ENCODE peak calls at places on chromosomes 2 and 18, in seven cellular contexts. W is K562, S is SK-N-SH, K is HCT116, J is Panc1, M is A549, N is GM23338. T is an unnamed sample.

GRCh38 chr2:181813963-181814565 is 77.5 kb upstream of the ITPRID2 start:
- DNase-seq in W (no peak), S (no peak), K (no peak), J (no peak), M (no peak), N (no peak), T (peak)

GRCh38 chr2:230413465-230413864 is 2.5 kb upstream of the SP100 start:
- DNase-seq in W (no peak), S (no peak), K (no peak), J (no peak), M (no peak), N (no peak), T (no peak)

GRCh38 chr2:223076573-223076972 is 24.6 kb downstream of the KCNE4 start:
- DNase-seq in W (no peak), S (no peak), K (no peak), J (no peak), M (no peak), N (no peak), T (no peak)

GRCh38 chr2:177692828-177693269 is 300.3 kb downstream of the AGPS start:
- DNase-seq in W (no peak), S (no peak), K (no peak), J (no peak), M (peak), N (peak), T (no peak)

GRCh38 chr2:39991298-39991697 is 212.2 kb upstream of the THUMPD2 start:
- DNase-seq in W (no peak), S (no peak), K (no peak), J (no peak), M (no peak), N (peak), T (no peak)

GRCh38 chr2:221104391-221104811 is 467.7 kb downstream of the EPHA4 start:
- DNase-seq in W (no peak), S (no peak), K (no peak), J (no peak), M (no peak), N (peak), T (no peak)

GRCh38 chr18:21134895-21135294 is 23.3 kb upstream of the ROCK1 start:
- DNase-seq in W (no peak), S (peak), K (no peak), J (no peak), M (no peak), N (no peak), T (peak)

GRCh38 chr2:119809329-119810038 is 49.8 kb downstream of the PTPN4 start:
- DNase-seq in W (no peak), S (no peak), K (no peak), J (no peak), M (no peak), N (no peak), T (no peak)

GRCh38 chr2:218870984-218871344 is 9.7 kb upstream of the WNT10A start:
- DNase-seq in W (no peak), S (no peak), K (no peak), J (no peak), M (no peak), N (no peak), T (peak)

GRCh38 chr2:42021490-42021889 is 26.3 kb upstream of the PKDCC start:
- DNase-seq in W (no peak), S (peak), K (no peak), J (no peak), M (no peak), N (no peak), T (no peak)

GRCh38 chr2:218618102-218618860 is 10.6 kb downstream of the PLCD4 start:
- DNase-seq in W (no peak), S (peak), K (peak), J (no peak), M (no peak), N (peak), T (no peak)

GRCh38 chr2:219643788-219644398 is 16.5 kb downstream of the SLC4A3 start:
- DNase-seq in W (peak), S (no peak), K (no peak), J (no peak), M (no peak), N (peak), T (no peak)

GRCh38 chr2:85545780-85546240 is 6.8 kb downstream of the MAT2A start:
- DNase-seq in W (no peak), S (no peak), K (peak), J (no peak), M (no peak), N (no peak), T (no peak)

GRCh38 chr18:58699551-58699950 is 28.3 kb downstream of the MALT1 start:
- DNase-seq in W (peak), S (no peak), K (no peak), J (no peak), M (no peak), N (no peak), T (no peak)

GRCh38 chr2:71697106-71698010 is 244.0 kb downstream of the DYSF start:
- DNase-seq in W (no peak), S (no peak), K (no peak), J (no peak), M (no peak), N (no peak), T (no peak)

GRCh38 chr2:101230541-101230993 is 22.1 kb upstream of the CNOT11 start:
- DNase-seq in W (no peak), S (no peak), K (no peak), J (no peak), M (no peak), N (no peak), T (no peak)

GRCh38 chr2:120118471-120118870 is 104.7 kb downstream of the TMEM185B start:
- DNase-seq in W (no peak), S (no peak), K (no peak), J (no peak), M (no peak), N (no peak), T (no peak)

GRCh38 chr2:192969055-192969454 is 774.3 kb upstream of the TMEFF2 start:
- DNase-seq in W (no peak), S (no peak), K (no peak), J (no peak), M (no peak), N (no peak), T (no peak)

GRCh38 chr2:17518212-17519154 is at the start of gene RAD51AP2:
- DNase-seq in W (peak), S (peak), K (peak), J (no peak), M (peak), N (peak), T (no peak)

GRCh38 chr18:57258131-57258777 is 94.1 kb upstream of the ST8SIA3 start:
- DNase-seq in W (no peak), S (no peak), K (no peak), J (no peak), M (no peak), N (no peak), T (no peak)

GRCh38 chr2:157792345-157793052 is 83.6 kb downstream of the ACVR1 start:
- DNase-seq in W (peak), S (no peak), K (no peak), J (no peak), M (no peak), N (no peak), T (no peak)

GRCh38 chr2:215828528-215829184 is 184.7 kb downstream of the MREG start:
- DNase-seq in W (peak), S (peak), K (peak), J (peak), M (peak), N (peak), T (peak)

GRCh38 chr2:29245742-29246387 is 130.7 kb downstream of the CLIP4 start:
- DNase-seq in W (no peak), S (peak), K (no peak), J (no peak), M (peak), N (no peak), T (no peak)

GRCh38 chr2:12177052-12177994 is 430.9 kb downstream of the LPIN1 start:
- DNase-seq in W (peak), S (peak), K (no peak), J (peak), M (peak), N (no peak), T (no peak)

GRCh38 chr2:44053456-44053855 is 57.7 kb upstream of the LRPPRC start:
- DNase-seq in W (no peak), S (no peak), K (no peak), J (no peak), M (no peak), N (no peak), T (no peak)

GRCh38 chr18:6929370-6930102 is 188.1 kb downstream of the LAMA1 start:
- DNase-seq in W (peak), S (no peak), K (no peak), J (no peak), M (no peak), N (peak), T (no peak)

GRCh38 chr2:126858991-126859390 is 39.7 kb upstream of the TEX51 start:
- DNase-seq in W (no peak), S (no peak), K (no peak), J (no peak), M (no peak), N (no peak), T (no peak)

GRCh38 chr18:39845086-39845485 is 2109.9 kb upstream of the PIK3C3 start:
- DNase-seq in W (no peak), S (no peak), K (no peak), J (no peak), M (no peak), N (no peak), T (no peak)

GRCh38 chr18:76496200-76496890 is 1.3 kb upstream of the ZNF516 start:
- DNase-seq in W (peak), S (peak), K (no peak), J (no peak), M (no peak), N (peak), T (peak)

GRCh38 chr2:232417489-232417888 is 10.8 kb downstream of the ALPG start:
- DNase-seq in W (no peak), S (no peak), K (no peak), J (no peak), M (no peak), N (no peak), T (no peak)

GRCh38 chr2:156695595-156695994 is 259.4 kb downstream of the GPD2 start:
- DNase-seq in W (no peak), S (no peak), K (no peak), J (no peak), M (no peak), N (peak), T (no peak)

GRCh38 chr2:65579506-65580235 is 147.3 kb upstream of the SPRED2 start:
- DNase-seq in W (no peak), S (no peak), K (no peak), J (no peak), M (no peak), N (peak), T (no peak)

GRCh38 chr2:112679484-112679883 is 33.7 kb downstream of the SLC20A1 start:
- DNase-seq in W (no peak), S (no peak), K (no peak), J (no peak), M (no peak), N (no peak), T (no peak)

GRCh38 chr2:24207359-24207758 is 32.5 kb downstream of the FAM228A start:
- DNase-seq in W (no peak), S (no peak), K (no peak), J (no peak), M (no peak), N (no peak), T (no peak)
- TF ChIP-seq REST in W (no peak), S (no peak), K (no peak), J (no peak), M (no peak), N (no peak), T (no peak)

DNA sequence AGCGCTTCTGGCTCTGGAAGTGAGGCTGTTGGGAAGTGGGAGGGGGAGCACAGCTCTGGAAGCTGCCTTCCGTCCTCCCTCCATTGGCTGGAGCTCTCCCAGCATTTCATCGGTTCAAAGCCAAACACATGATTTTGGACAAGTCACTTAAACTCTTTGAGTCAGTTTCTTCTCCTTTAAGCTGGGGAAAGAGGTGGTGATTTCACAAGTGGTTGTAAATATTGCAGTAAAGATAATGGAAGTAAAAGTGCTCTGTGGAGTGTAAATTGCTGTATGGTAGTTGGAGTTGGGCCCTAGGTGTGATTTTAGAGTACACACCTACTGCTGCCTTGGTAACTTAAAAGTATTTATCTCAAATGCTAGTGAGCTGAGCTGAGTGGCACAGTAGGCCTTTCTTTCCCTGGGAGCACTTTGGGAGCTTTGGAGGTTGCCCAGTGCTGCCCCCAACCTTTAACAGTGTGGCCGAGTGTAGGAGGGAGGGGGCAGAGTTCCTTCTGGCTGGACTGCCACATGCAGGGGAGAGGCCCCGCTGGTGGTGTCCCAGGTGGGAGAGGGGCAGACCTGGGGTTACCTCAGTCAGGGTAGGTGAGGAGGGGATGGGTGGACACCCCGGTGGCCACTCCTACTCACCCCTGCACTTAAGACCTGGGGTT is 54.7 kb downstream of the ASAP2 start:
- DNase-seq in W (no peak), S (no peak), K (no peak), J (no peak), M (no peak), N (no peak), T (no peak)
- H3K27ac ChIP-seq in W (no peak), S (peak), K (no peak), J (peak), M (no peak), N (no peak), T (no peak)

GRCh38 chr2:102313025-102313424 is 1.7 kb downstream of the IL1RL1 start:
- DNase-seq in W (no peak), S (no peak), K (no peak), J (peak), M (no peak), N (no peak), T (no peak)
- TF ChIP-seq REST in W (no peak), S (no peak), K (no peak), J (no peak), M (no peak), N (no peak), T (no peak)

GRCh38 chr2:143162997-143163396 is 33.8 kb downstream of the ARHGAP15 start:
- DNase-seq in W (no peak), S (no peak), K (no peak), J (no peak), M (no peak), N (no peak), T (no peak)

GRCh38 chr2:143160732-143161707 is 31.8 kb downstream of the ARHGAP15 start:
- DNase-seq in W (no peak), S (no peak), K (no peak), J (no peak), M (no peak), N (no peak), T (no peak)

GRCh38 chr2:143161982-143162837 is 33.0 kb downstream of the ARHGAP15 start:
- DNase-seq in W (no peak), S (peak), K (peak), J (peak), M (no peak), N (peak), T (no peak)

GRCh38 chr2:143165291-143165690 is 36.1 kb downstream of the ARHGAP15 start:
- DNase-seq in W (no peak), S (no peak), K (no peak), J (no peak), M (no peak), N (no peak), T (no peak)

DNA sequence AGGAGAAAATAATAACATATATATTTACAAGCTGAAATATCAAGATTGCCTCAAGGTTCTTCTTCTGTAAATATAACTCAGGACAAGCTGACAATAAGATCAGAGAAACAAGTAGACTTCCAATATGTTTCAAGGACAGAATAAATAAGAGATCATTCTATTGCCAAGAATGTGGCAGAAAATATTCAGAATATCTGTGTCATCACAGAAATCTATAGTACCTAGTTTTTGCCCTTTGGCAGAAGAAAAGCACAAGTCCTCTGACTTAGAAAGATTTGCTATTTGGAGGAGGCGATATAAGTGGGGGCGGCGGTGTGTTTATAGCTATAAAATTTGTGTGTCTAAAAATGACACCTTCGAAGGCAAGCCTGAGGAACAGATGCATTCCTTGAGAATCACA is 34.3 kb downstream of the ARHGAP15 start:
- DNase-seq in W (no peak), S (no peak), K (no peak), J (no peak), M (no peak), N (no peak), T (no peak)
- H3K27ac ChIP-seq in W (no peak), S (no peak), K (no peak), J (no peak), M (no peak), N (no peak), T (no peak)

DNA sequence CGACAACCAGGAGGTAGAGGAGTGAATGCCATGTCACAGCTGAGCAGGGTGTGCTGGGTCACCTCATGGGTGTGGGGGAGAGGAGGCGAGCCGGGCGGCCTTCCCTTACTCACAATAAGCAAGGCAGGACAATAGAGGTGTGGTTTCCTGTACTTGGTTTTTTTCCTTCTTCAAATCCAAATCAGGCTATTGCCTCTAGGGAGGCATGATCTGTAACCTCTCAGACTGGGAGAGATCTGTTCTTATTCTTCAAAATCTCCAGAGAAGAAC is 75.7 kb downstream of the COLEC12 start:
- DNase-seq in W (no peak), S (no peak), K (no peak), J (no peak), M (no peak), N (no peak), T (no peak)
- TF ChIP-seq REST in W (no peak), S (no peak), K (no peak), J (no peak), M (no peak), N (no peak), T (no peak)

DNA sequence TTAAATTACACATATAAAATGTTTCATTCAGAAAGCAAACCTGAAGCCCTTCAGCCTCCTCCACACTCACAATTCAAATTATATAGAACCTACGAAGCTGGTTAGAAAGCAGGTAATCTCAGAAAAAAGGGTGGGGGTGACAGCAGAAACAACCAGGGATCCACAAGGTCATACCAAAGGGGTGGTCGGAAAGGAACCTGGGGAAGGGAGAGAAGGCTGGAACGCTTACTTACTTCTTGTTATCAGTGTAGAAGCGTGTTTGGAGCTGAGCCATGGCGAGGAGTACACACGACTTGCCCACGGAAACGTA is 315 bp downstream of the WDR12 start:
- DNase-seq in W (no peak), S (no peak), K (no peak), J (no peak), M (no peak), N (no peak), T (no peak)
- H3K27ac ChIP-seq in W (peak), S (peak), K (peak), J (peak), M (peak), N (peak), T (peak)

DNA sequence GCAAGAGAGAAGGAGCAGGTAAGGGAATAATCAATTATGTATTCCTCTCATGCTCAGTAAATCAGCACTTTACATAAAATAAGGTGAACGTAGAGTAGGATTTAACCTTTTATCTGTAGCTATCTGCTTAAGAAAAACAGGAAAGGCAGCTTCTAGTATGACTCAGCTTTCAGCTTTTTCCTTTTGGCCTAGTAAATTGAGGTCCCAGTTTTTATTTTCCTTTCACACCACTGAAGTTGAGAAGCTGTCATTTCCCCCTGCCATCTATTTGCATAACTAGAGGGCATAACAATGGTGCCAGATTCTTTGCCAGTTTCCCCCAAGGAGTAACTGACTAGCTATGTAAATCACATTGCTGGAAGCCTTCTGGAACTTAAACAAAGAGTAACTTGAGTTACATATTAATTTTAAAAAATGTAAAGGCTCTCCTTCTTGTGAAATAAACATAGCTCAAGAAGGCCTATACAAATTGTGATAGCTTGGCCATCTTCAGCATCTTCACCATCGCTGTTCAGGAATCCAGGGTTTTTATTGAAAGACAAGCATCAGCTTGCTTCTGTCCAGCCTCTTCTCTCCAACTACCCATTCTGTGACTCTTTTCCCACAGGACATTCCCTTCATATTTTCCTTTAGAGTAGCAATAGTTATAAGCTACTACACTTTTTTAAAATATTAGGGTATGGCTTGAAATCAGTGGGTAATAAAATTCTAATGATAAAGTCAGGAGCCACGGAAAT is 97.0 kb downstream of the KYNU start:
- DNase-seq in W (no peak), S (no peak), K (no peak), J (no peak), M (no peak), N (peak), T (no peak)
- TF ChIP-seq REST in W (no peak), S (no peak), K (no peak), J (no peak), M (no peak), N (no peak), T (no peak)

DNA sequence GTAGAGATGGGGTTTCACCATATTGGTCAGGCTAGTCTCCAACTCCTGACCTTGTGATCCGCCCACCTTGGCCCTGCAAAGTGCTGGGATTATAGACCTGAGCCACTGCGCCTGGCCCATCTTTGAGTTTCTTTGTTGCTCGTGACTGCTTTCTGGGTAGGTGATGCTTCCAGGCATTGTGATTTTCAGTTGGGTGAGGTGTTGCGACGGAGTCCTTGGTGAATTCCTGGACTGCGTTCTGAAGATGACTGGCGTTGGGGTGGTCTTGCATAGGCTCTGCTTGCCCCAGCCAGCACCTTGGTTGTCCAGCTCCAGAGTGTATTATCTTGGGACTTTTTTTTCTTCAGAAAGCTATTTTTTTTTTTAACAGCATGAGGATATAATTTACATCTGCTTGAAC is 103.4 kb downstream of the DCDC2C start:
- DNase-seq in W (no peak), S (no peak), K (no peak), J (no peak), M (no peak), N (no peak), T (no peak)
- H3K27ac ChIP-seq in W (no peak), S (no peak), K (no peak), J (no peak), M (no peak), N (no peak), T (no peak)

GRCh38 chr18:48946329-48946835 is 4.4 kb downstream of the SMAD7 start:
- DNase-seq in W (no peak), S (peak), K (no peak), J (no peak), M (no peak), N (no peak), T (no peak)
- TF ChIP-seq REST in W (no peak), S (no peak), K (no peak), J (no peak), M (no peak), N (no peak), T (no peak)